ENCODE peak calls at places on chromosome 18, in five cellular contexts. D is GM12865, H is AG10803, S is spleen, A is endodermal cell. N is an unnamed sample.

GRCh38 chr18:70373062-70373519 is 84.2 kb downstream of the SOCS6 start:
- DNase-seq in A (no peak), H (peak), S (no peak), D (no peak), N (no peak)

GRCh38 chr18:36058674-36059073 is 8.7 kb downstream of the RPRD1A start:
- DNase-seq in S (no peak), A (no peak), H (no peak), D (no peak), N (no peak)

GRCh38 chr18:46412831-46413371 is 244.1 kb downstream of the LOXHD1 start:
- DNase-seq in D (no peak), H (no peak), A (no peak), S (no peak), N (no peak)

GRCh38 chr18:13566941-13567762 is 159.2 kb downstream of the FAM210A start:
- DNase-seq in D (peak), S (peak), A (no peak), H (no peak), N (no peak)

GRCh38 chr18:48994044-48994651 is 43.4 kb upstream of the SMAD7 start:
- DNase-seq in H (peak), S (no peak), A (no peak), D (no peak), N (no peak)

GRCh38 chr18:77851798-77852197 is 602.1 kb downstream of the GALR1 start:
- DNase-seq in A (no peak), D (no peak), H (no peak), S (no peak), N (no peak)

GRCh38 chr18:72965616-72966015 is 97.8 kb upstream of the NETO1 start:
- DNase-seq in H (no peak), A (no peak), S (no peak), D (no peak), N (no peak)

GRCh38 chr18:79965119-79965902 is 868 bp downstream of the HSBP1L1 start:
- DNase-seq in S (peak), H (peak), D (peak), A (peak), N (no peak)

GRCh38 chr18:41126541-41127235 is 828.3 kb upstream of the PIK3C3 start:
- DNase-seq in D (no peak), S (no peak), A (no peak), H (peak), N (no peak)

GRCh38 chr18:13165636-13166423 is 52.7 kb upstream of the LDLRAD4 start:
- DNase-seq in A (peak), S (no peak), H (no peak), D (no peak), N (no peak)

GRCh38 chr18:77557030-77557429 is 307.4 kb downstream of the GALR1 start:
- DNase-seq in A (peak), D (no peak), H (no peak), S (no peak), N (no peak)

GRCh38 chr18:41761329-41762028 is 193.6 kb upstream of the PIK3C3 start:
- DNase-seq in H (peak), D (no peak), S (no peak), A (no peak), N (no peak)

GRCh38 chr18:56019156-56019555 is 431.2 kb upstream of the TCF4 start:
- DNase-seq in S (no peak), D (no peak), H (no peak), A (no peak), N (no peak)

GRCh38 chr18:26057208-26057821 is 33.1 kb downstream of the SS18 start:
- DNase-seq in A (no peak), D (no peak), S (no peak), H (no peak), N (no peak)

GRCh38 chr18:26056291-26056690 is 34.1 kb downstream of the SS18 start:
- DNase-seq in H (peak), D (no peak), A (no peak), S (no peak), N (no peak)

GRCh38 chr18:26046419-26047077 is 43.9 kb downstream of the SS18 start:
- DNase-seq in D (no peak), H (no peak), A (no peak), S (no peak), N (no peak)

GRCh38 chr18:26052497-26052896 is 37.9 kb downstream of the SS18 start:
- DNase-seq in H (peak), D (no peak), S (no peak), A (no peak), N (no peak)

DNA sequence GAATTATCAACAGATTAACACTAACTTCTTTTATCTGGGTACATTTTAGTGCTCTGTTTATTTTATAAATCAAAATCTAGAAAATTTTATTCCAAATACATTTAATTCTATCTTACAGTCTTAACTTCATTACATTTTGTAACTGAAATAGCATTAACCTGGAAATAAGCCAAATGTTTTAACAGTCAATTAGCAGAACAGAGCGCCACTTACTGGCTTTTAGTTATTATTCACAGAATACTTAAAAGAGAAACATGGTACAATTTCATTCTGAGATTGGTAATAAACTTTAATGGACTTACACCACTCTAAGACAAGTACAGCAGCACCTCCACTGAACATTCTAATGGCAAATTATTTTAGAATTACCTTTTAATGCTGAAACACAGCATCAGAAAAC is 38.6 kb downstream of the SS18 start:
- DNase-seq in D (no peak), S (no peak), A (no peak), H (no peak), N (no peak)
- TF ChIP-seq CTCF in D (no peak), S (no peak), A (no peak), H (no peak), N (no peak)

DNA sequence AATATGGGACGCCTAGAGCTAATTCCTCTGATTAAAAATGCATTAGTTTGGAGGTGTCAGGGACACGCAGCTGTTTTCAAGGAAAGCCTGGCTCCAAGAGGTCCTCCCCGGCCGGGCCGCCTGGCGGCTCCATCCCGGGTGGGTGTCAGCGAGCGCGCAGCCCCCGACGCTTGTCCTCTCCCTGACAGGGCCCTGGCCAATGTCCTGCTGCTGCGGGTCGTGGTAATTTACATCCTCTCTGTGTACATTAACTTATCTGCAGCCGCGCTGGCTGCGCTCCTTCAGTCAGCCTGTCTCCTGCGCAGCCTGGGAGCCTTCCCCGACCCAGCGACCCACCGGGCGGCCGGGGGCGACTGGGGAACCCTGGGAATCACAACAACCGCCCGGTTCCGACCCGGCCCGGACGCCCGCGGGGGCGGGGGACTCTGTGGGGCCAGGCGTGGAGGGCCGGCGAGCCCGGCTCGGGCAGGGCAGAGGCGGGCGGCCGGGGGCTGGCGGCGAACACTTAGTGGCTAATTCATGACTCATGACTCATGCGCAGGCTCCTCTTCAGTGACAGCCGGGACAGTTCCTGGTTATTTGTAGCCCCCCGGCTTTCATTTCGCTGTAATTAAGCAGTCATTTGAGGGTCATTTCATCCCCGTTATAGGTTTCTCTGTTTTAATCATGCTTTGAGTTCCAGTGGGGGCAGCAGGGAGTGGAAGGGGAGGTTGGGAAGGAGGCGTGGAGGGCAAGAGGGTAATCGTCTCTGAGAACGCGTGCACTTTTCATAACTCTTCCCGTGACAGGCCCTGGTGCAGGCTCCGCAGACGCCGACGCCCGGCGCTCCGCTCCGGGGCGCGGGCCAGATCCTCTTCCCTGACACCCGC is 141.9 kb upstream of the CTAGE1 start:
- DNase-seq in S (peak), D (no peak), A (peak), H (peak), N (peak)
- TF ChIP-seq CTCF in S (no peak), D (no peak), A (peak), H (peak), N (no peak)

GRCh38 chr18:34729740-34730338 is 19.7 kb downstream of the DTNA start:
- DNase-seq in H (no peak), D (no peak), A (no peak), S (no peak), N (no peak)
- TF ChIP-seq CTCF in H (no peak), D (no peak), A (no peak), S (no peak), N (no peak)

GRCh38 chr18:10100236-10100635 is 186.4 kb downstream of the VAPA start:
- DNase-seq in A (no peak), S (no peak), D (no peak), H (peak), N (no peak)

GRCh38 chr18:10095356-10095755 is 181.5 kb downstream of the VAPA start:
- DNase-seq in S (no peak), H (no peak), A (no peak), D (no peak), N (no peak)

GRCh38 chr18:10101729-10102128 is 187.9 kb downstream of the VAPA start:
- DNase-seq in H (no peak), A (peak), D (no peak), S (no peak), N (no peak)

GRCh38 chr18:10099539-10100140 is 185.8 kb downstream of the VAPA start:
- DNase-seq in S (no peak), H (peak), A (no peak), D (no peak), N (no peak)

GRCh38 chr18:10101293-10101701 is 187.5 kb downstream of the VAPA start:
- DNase-seq in A (peak), S (no peak), D (no peak), H (peak), N (no peak)
- TF ChIP-seq CTCF in A (no peak), S (no peak), D (no peak), H (peak), N (no peak)